ENCODE peak calls at places on chromosomes 11 and 22, in nine cellular contexts. E is BJ; O is fibroblast of lung; B is naive thymus-derived CD4-positive, alpha-beta T cell; Q is HCT116; T is left ventricle myocardium inferior; K is thoracic aorta; Z is upper lobe of right lung; U is iPS DF 6.9. H is an unnamed sample.
A peak's percentile ranks its signal among the peaks of the same experiment; 100 is the strongest.

GRCh38 chr11:66976048-66976467 is 954 bp downstream of the C11orf86 start:
- DNase-seq in Q (no peak), U (peak; percentile 48), B (peak; percentile 28), O (no peak), T (no peak), K (no peak), E (no peak), Z (no peak), H (no peak)

GRCh38 chr11:44066732-44067131 is 662 bp downstream of the ACCS start:
- DNase-seq in E (peak; percentile 15), B (no peak), K (no peak), T (no peak), Z (no peak), Q (peak; percentile 31), O (peak; percentile 72), U (no peak), H (peak; percentile 12)

GRCh38 chr11:64040684-64041267 is 5.0 kb downstream of the FLRT1 start:
- DNase-seq in B (no peak), O (no peak), U (no peak), Q (no peak), K (no peak), T (no peak), E (no peak), Z (no peak), H (no peak)

GRCh38 chr11:131865860-131866259 is 495.4 kb downstream of the NTM start:
- DNase-seq in Z (no peak), E (no peak), Q (no peak), B (no peak), U (no peak), T (no peak), O (no peak), K (no peak), H (no peak)

GRCh38 chr22:22884888-22885840 is 2.5 kb upstream of the IGLL5 start:
- DNase-seq in Q (no peak), T (no peak), Z (no peak), B (peak; percentile 49), O (no peak), E (no peak), U (no peak), K (no peak), H (no peak)

GRCh38 chr22:50191041-50191740 is 5.5 kb downstream of the TRABD start:
- DNase-seq in Z (no peak), T (no peak), B (no peak), K (no peak), U (no peak), E (no peak), Q (no peak), O (no peak), H (no peak)

GRCh38 chr22:36144886-36145541 is 15.5 kb downstream of the APOL3 start:
- DNase-seq in B (no peak), T (peak; percentile 51), O (peak; percentile 64), Q (peak; percentile 13), U (peak; percentile 39), Z (no peak), K (no peak), E (no peak), H (peak; percentile 14)

GRCh38 chr11:129853508-129854228 is 38.0 kb downstream of the TMEM45B start:
- DNase-seq in K (no peak), O (peak; percentile 8), B (peak; percentile 34), Z (peak; percentile 80), U (no peak), T (no peak), E (no peak), Q (no peak), H (no peak)

GRCh38 chr11:2259466-2259830 is 10.9 kb downstream of the ASCL2 start:
- DNase-seq in Q (no peak), B (no peak), K (no peak), Z (peak; percentile 60), T (no peak), E (no peak), U (no peak), O (no peak), H (no peak)

GRCh38 chr22:33975841-33976240 is 55.6 kb upstream of the LARGE1 start:
- DNase-seq in E (no peak), Q (no peak), Z (no peak), B (no peak), T (no peak), O (no peak), U (no peak), K (no peak), H (peak; percentile 10)

GRCh38 chr11:9280655-9281301 is 15.6 kb upstream of the DENND5A start:
- DNase-seq in B (peak; percentile 59), U (no peak), T (no peak), O (peak; percentile 82), E (no peak), K (no peak), Z (no peak), Q (no peak), H (peak; percentile 57)

GRCh38 chr22:35021166-35021565 is 44.8 kb upstream of the ISX start:
- DNase-seq in Q (no peak), B (no peak), K (no peak), E (no peak), Z (no peak), T (no peak), U (no peak), O (no peak), H (no peak)

GRCh38 chr11:75269896-75270295 is 29.3 kb downstream of the TPBGL start:
- DNase-seq in Z (no peak), O (no peak), U (no peak), Q (no peak), E (no peak), K (no peak), B (no peak), T (no peak), H (no peak)
- H3K36me3 ChIP-seq in Z (peaks cover 90% of the 10 kb centered on the region), O (no peaks in the 10 kb centered on the region), U (peaks cover 4% of the 10 kb centered on the region), Q (peaks cover 4% of the 10 kb centered on the region), E (no peaks in the 10 kb centered on the region), K (no peaks in the 10 kb centered on the region), B (peaks cover 4% of the 10 kb centered on the region), T (peaks cover 72% of the 10 kb centered on the region), H (no peaks in the 10 kb centered on the region)

DNA sequence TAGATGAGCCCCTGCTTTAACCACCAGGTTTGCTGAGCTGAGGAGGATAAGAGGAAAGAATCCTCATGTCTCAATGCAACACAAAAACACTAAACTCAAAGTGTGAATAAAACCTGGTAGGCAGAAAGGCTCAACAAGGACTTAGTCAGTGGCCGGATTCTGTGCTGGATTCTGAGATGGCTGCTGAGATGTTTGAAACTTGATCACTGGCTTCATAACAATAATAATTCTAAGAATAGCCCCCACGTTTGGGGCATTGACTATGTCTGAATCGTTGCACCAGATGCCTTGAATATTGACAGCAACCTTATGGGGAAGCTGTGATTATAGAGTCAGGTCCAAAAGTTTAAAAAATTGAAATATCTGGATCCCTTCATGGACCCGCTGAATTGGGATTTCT is 4.6 kb downstream of the DKK3 start:
- DNase-seq in E (no peak), B (no peak), Z (no peak), Q (no peak), U (no peak), O (no peak), K (no peak), T (no peak), H (no peak)
- H3K36me3 ChIP-seq in E (peaks cover 4% of the 10 kb centered on the region), B (no peaks in the 10 kb centered on the region), Z (peaks cover 8% of the 10 kb centered on the region), Q (no peaks in the 10 kb centered on the region), U (no peaks in the 10 kb centered on the region), O (peaks cover 14% of the 10 kb centered on the region), K (peaks cover 5% of the 10 kb centered on the region), T (peaks cover 33% of the 10 kb centered on the region), H (no peaks in the 10 kb centered on the region)

DNA sequence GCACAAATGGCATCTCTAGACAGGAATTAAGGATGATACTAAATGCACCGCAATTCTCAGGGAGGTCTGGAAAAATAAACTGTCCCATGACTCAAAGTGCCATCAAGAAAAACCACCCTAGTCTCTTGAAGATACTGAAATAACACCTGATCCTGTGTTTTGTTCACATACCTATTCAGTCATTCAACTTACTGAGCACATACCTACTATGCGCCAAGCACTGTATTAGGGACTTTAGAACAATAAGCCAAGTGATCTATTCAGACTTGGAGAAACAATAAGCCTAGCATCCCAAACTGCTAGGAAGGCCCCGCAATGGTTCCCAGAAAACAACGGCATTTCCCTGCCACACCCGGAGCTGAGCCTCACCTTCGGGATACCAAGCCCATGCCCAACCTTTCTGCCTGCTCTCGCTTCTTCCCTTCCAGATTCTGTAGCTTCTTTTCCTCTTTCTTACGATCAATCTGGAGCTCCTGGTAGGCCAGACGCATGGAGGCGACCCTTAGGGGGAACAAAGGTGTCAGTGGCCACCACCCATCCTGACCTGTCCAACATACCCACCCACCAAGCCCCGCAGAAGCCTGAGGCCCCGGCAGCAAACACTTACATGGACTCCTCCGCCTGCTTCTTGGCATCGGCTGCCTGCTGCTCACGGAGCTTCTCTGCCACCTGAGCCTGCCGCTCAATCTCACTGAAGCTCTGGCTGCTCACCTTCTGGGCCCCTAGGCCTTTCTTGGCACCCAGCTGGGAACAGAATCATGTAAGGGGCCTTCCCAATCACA is 5.4 kb downstream of the ARFGAP2 start:
- DNase-seq in U (no peak), T (no peak), O (no peak), E (no peak), Z (no peak), Q (no peak), B (no peak), K (no peak), H (no peak)
- H3K36me3 ChIP-seq in U (peaks cover 47% of the 10 kb centered on the region), T (peaks cover 93% of the 10 kb centered on the region), O (peaks cover 30% of the 10 kb centered on the region), E (peaks cover 43% of the 10 kb centered on the region), Z (peaks cover 86% of the 10 kb centered on the region), Q (peaks cover 38% of the 10 kb centered on the region), B (peaks cover 19% of the 10 kb centered on the region), K (peaks cover 77% of the 10 kb centered on the region), H (peaks cover 6% of the 10 kb centered on the region)

DNA sequence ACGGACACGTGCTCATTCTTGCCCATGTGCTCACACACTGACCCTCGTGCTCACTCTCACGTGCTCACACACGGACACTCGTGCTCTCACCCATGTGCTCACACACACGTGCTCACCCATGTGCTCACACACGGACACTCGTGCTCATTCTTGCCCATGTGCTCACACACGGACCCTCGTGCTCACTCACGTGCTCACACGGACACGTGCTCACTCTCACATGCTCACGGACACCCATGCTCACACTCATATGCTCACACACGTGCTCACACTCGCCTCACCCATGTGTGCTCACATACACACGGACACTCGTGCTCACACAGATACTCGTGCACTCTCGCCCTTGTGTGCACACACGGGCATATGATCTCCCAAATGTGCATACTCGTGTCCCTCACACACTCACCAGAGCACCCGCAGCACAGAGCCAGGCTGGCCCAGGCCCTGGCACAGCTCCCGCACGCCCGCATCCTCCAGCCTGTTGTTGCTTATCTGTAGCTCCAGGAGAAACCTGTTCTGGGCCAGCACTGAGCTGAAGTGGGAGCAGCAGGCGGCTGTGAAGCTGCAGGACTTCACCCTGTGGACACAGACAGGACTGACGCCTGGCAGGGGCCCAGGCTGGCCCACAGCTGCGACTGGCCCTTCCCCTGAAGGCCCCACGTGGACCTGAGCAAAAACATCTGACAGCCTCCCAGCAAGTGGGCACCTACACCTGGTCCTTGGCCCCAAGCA is 9.3 kb downstream of the RNH1 start:
- DNase-seq in K (no peak), T (peak; percentile 62), O (no peak), U (no peak), Z (peak; percentile 62), B (no peak), E (no peak), Q (no peak), H (no peak)
- H3K36me3 ChIP-seq in K (peaks cover 55% of the 10 kb centered on the region), T (peaks cover 86% of the 10 kb centered on the region), O (peaks cover 61% of the 10 kb centered on the region), U (peaks cover 41% of the 10 kb centered on the region), Z (peaks cover 94% of the 10 kb centered on the region), B (peaks cover 35% of the 10 kb centered on the region), E (peaks cover 68% of the 10 kb centered on the region), Q (peaks cover 20% of the 10 kb centered on the region), H (peaks cover 18% of the 10 kb centered on the region)

H was measured in kidney epithelial cell.